ENCODE peak calls at places on chromosomes 13 and 19, in six cellular contexts. N is NCI-H1092 treated with DMSO at 0.1 percent for 48 hours; Q is left cardiac atrium; Z is right lobe of liver; I is stimulated activated CD4-positive, alpha-beta T cell treated with anti-CD3 and anti-CD28 coated beads, Interleukin-2, amount 100 ng/mL, for 48 hours; D is endothelial cell. C is an unnamed sample.

GRCh38 chr13:44818428-44818827 is 170.8 kb downstream of the NUFIP1 start:
- DNase-seq in Z (no peak), D (no peak), N (peak), I (no peak), Q (no peak), C (no peak)

GRCh38 chr13:50323440-50324070 is 308.3 kb downstream of the KCNRG start:
- DNase-seq in Z (no peak), D (no peak), Q (no peak), N (no peak), I (no peak), C (no peak)

GRCh38 chr13:94312511-94313191 is 166.8 kb downstream of the DCT start:
- DNase-seq in N (peak), Q (no peak), Z (no peak), I (no peak), D (no peak), C (no peak)

GRCh38 chr19:5519076-5519475 is 48.7 kb downstream of the TINCR start:
- DNase-seq in Z (no peak), I (no peak), D (no peak), Q (no peak), N (no peak), C (no peak)

GRCh38 chr19:9937001-9937411 is 691 bp upstream of the OLFM2 start:
- DNase-seq in Z (no peak), I (no peak), Q (no peak), N (no peak), D (no peak), C (no peak)

GRCh38 chr19:32041681-32042292 is 303.6 kb upstream of the ZNF507 start:
- DNase-seq in Q (peak), N (no peak), Z (peak), I (peak), D (peak), C (no peak)

GRCh38 chr13:84032116-84032515 is 149.8 kb upstream of the SLITRK1 start:
- DNase-seq in Z (no peak), N (no peak), I (no peak), Q (no peak), D (no peak), C (no peak)

GRCh38 chr13:36288794-36289391 is 8.7 kb downstream of the CCDC169 start:
- DNase-seq in Q (no peak), N (no peak), Z (no peak), I (no peak), D (no peak), C (no peak)

GRCh38 chr13:111627596-111627995 is 307.2 kb downstream of the TEX29 start:
- DNase-seq in I (no peak), Q (no peak), N (no peak), Z (no peak), D (no peak), C (no peak)

GRCh38 chr13:98834254-98834960 is 81.9 kb upstream of the SLC15A1 start:
- DNase-seq in Q (no peak), Z (no peak), D (no peak), I (no peak), N (peak), C (no peak)

GRCh38 chr13:20833900-20834679 is 60.3 kb upstream of the EEF1AKMT1 start:
- DNase-seq in D (no peak), Z (no peak), I (no peak), N (no peak), Q (no peak), C (no peak)

GRCh38 chr19:48152552-48152951 is 17.6 kb downstream of the LIG1 start:
- DNase-seq in N (peak), D (peak), I (peak), Z (peak), Q (peak), C (peak)

C was measured in naive thymus-derived CD8-positive, alpha-beta T cell.